ENCODE peak calls at places on chromosomes 7 and 10, in eight cellular contexts. I is Calu3; Z is psoas muscle; Q is CD4-positive, alpha-beta T cell; J is HFF-Myc; A is K562; O is Panc1; W is left ventricle myocardium inferior. M is an unnamed sample.

GRCh38 chr10:10872035-10872673 is 145.5 kb upstream of the CELF2 start:
- DNase-seq in I (no peak), O (no peak), Q (no peak), A (no peak), W (no peak), J (peak), Z (no peak), M (no peak)

GRCh38 chr10:13949844-13950542 is 363.2 kb downstream of the PRPF18 start:
- DNase-seq in Z (no peak), J (no peak), Q (no peak), O (peak), A (no peak), I (no peak), W (no peak), M (peak)

GRCh38 chr7:102424129-102424551 is 9.2 kb upstream of the ORAI2 start:
- DNase-seq in A (no peak), Q (no peak), Z (no peak), J (no peak), I (no peak), O (no peak), W (no peak), M (no peak)

GRCh38 chr10:3455385-3456334 is 283.1 kb upstream of the PITRM1 start:
- DNase-seq in W (no peak), A (no peak), Q (no peak), J (no peak), Z (no peak), O (no peak), I (no peak), M (no peak)

GRCh38 chr10:84429926-84430520 is 101.6 kb downstream of the CCSER2 start:
- DNase-seq in O (peak), Z (peak), J (peak), I (peak), A (peak), W (peak), Q (peak), M (peak)

GRCh38 chr7:1677206-1678069 is 7.4 kb downstream of the ELFN1 start:
- DNase-seq in Z (no peak), W (no peak), A (no peak), O (no peak), I (no peak), Q (no peak), J (no peak), M (no peak)

GRCh38 chr7:21194936-21195335 is 232.9 kb upstream of the SP4 start:
- DNase-seq in Z (no peak), Q (no peak), A (no peak), J (no peak), W (no peak), O (no peak), I (no peak), M (no peak)

GRCh38 chr10:17256627-17257026 is 28.6 kb downstream of the VIM start:
- DNase-seq in O (no peak), Q (no peak), W (no peak), Z (no peak), A (no peak), J (no peak), I (no peak), M (no peak)

GRCh38 chr7:91082854-91083495 is 181.3 kb upstream of the FZD1 start:
- DNase-seq in Z (no peak), O (no peak), W (no peak), J (no peak), A (no peak), Q (no peak), I (no peak), M (no peak)

GRCh38 chr10:78964952-78965633 is 103.7 kb upstream of the ZMIZ1 start:
- DNase-seq in W (peak), Z (peak), Q (no peak), J (no peak), O (peak), I (peak), A (peak), M (peak)

GRCh38 chr10:64115913-64116643 is 594.9 kb downstream of the REEP3 start:
- DNase-seq in A (peak), I (peak), Q (no peak), O (no peak), W (no peak), Z (no peak), J (no peak), M (no peak)

GRCh38 chr7:69276011-69276729 is 322.1 kb upstream of the AUTS2 start:
- DNase-seq in J (no peak), O (no peak), W (no peak), A (no peak), I (no peak), Q (no peak), Z (no peak), M (no peak)

GRCh38 chr10:62098278-62099121 is 170.1 kb downstream of the RTKN2 start:
- DNase-seq in Z (no peak), W (no peak), J (no peak), Q (no peak), A (no peak), O (no peak), I (peak), M (peak)

GRCh38 chr10:86439544-86439943 is 72.9 kb upstream of the GRID1 start:
- DNase-seq in J (peak), O (no peak), I (peak), Q (no peak), W (peak), Z (peak), A (no peak), M (peak)
- TF ChIP-seq CTCF in J (no peak), O (no peak), I (no peak), Q (no peak), W (no peak), Z (peak), A (no peak), M (peak)

GRCh38 chr10:90775351-90776028 is 82.3 kb downstream of the HTR7 start:
- DNase-seq in W (no peak), J (no peak), Z (no peak), A (no peak), O (no peak), I (no peak), Q (no peak), M (no peak)

GRCh38 chr10:90780488-90780887 is 77.4 kb downstream of the HTR7 start:
- DNase-seq in A (no peak), J (no peak), O (no peak), W (no peak), Q (no peak), Z (no peak), I (no peak), M (no peak)

GRCh38 chr10:90777614-90778013 is 80.2 kb downstream of the HTR7 start:
- DNase-seq in Z (no peak), Q (no peak), W (no peak), O (no peak), I (no peak), A (no peak), J (no peak), M (no peak)

GRCh38 chr10:90779573-90779972 is 78.3 kb downstream of the HTR7 start:
- DNase-seq in Q (no peak), J (peak), A (peak), I (no peak), W (no peak), O (no peak), Z (no peak), M (no peak)
- TF ChIP-seq CTCF in Q (no peak), J (peak), A (peak), I (no peak), W (no peak), O (peak), Z (no peak), M (no peak)

GRCh38 chr7:128672927-128673517 is 930 bp downstream of the GARIN1A start:
- DNase-seq in Q (no peak), O (no peak), J (no peak), I (no peak), W (no peak), Z (no peak), A (peak), M (no peak)
- TF ChIP-seq CTCF in Q (no peak), O (peak), J (peak), I (no peak), W (peak), Z (peak), A (peak), M (no peak)

GRCh38 chr7:95808396-95808795 is 36.0 kb downstream of the DYNC1I1 start:
- DNase-seq in J (no peak), W (no peak), O (no peak), Q (no peak), A (no peak), I (no peak), Z (no peak), M (no peak)
- TF ChIP-seq CTCF in J (no peak), W (no peak), O (no peak), Q (no peak), A (no peak), I (no peak), Z (no peak), M (no peak)

GRCh38 chr7:75969182-75969581 is 25.2 kb downstream of the TMEM120A start:
- DNase-seq in A (no peak), I (no peak), Q (no peak), W (no peak), Z (peak), J (no peak), O (no peak), M (peak)

GRCh38 chr7:75971961-75972763 is 22.2 kb downstream of the TMEM120A start:
- DNase-seq in O (no peak), Q (no peak), I (no peak), J (no peak), W (peak), Z (peak), A (no peak), M (peak)

GRCh38 chr7:75968561-75969001 is 25.8 kb downstream of the TMEM120A start:
- DNase-seq in Q (no peak), Z (peak), J (no peak), I (no peak), W (no peak), A (no peak), O (no peak), M (peak)

GRCh38 chr7:75969704-75970498 is 24.5 kb downstream of the TMEM120A start:
- DNase-seq in Q (no peak), Z (peak), O (no peak), I (no peak), A (no peak), W (no peak), J (no peak), M (peak)

DNA sequence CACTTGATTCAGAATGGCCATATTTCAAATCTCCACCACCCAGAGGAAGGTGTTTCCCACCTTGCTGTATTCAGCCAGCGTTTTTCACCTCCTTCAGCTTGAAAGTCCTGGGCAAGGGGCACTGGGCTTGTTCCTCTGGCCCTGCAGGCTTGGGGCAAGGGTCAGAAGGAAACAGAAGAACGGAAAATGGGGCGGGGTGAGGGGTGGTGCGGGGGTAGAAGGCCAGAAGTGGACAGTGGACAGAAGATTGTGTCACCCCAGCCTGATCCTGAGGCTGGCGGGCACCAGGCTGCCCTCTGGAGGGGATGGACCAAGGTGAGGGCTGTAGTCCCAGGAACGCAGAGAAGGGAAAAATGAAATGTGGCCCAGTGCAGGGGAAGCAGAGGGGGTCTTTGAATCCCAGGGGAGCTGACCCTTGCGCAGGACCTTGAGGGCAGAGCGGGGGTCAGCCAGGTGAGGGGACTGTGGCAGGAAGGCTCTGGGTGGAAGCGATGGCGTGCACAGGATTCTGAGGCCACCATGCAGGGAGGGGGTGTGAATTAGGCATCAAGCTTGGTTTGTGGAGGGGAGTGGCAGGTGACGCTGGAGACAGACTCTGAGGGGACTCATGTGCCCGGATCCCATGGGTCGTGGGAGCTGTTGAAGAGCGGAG is 23.0 kb downstream of the TMEM120A start:
- DNase-seq in A (no peak), J (no peak), Z (no peak), O (no peak), I (no peak), W (no peak), Q (no peak), M (peak)
- TF ChIP-seq CTCF in A (no peak), J (no peak), Z (no peak), O (no peak), I (no peak), W (no peak), Q (no peak), M (no peak)

GRCh38 chr10:73900068-73900467 is 10.9 kb upstream of the PLAU start:
- DNase-seq in I (no peak), O (no peak), J (no peak), Z (no peak), Q (no peak), W (no peak), A (no peak), M (no peak)

GRCh38 chr10:73899401-73899780 is 11.5 kb upstream of the PLAU start:
- DNase-seq in O (no peak), I (peak), Z (no peak), W (no peak), A (no peak), Q (no peak), J (peak), M (no peak)

GRCh38 chr10:73894245-73894971 is 16.5 kb upstream of the PLAU start:
- DNase-seq in A (no peak), Q (no peak), J (no peak), I (no peak), Z (no peak), O (no peak), W (no peak), M (no peak)

GRCh38 chr10:73898730-73899400 is 12.1 kb upstream of the PLAU start:
- DNase-seq in Z (no peak), O (no peak), I (no peak), A (no peak), W (no peak), Q (no peak), J (no peak), M (no peak)

DNA sequence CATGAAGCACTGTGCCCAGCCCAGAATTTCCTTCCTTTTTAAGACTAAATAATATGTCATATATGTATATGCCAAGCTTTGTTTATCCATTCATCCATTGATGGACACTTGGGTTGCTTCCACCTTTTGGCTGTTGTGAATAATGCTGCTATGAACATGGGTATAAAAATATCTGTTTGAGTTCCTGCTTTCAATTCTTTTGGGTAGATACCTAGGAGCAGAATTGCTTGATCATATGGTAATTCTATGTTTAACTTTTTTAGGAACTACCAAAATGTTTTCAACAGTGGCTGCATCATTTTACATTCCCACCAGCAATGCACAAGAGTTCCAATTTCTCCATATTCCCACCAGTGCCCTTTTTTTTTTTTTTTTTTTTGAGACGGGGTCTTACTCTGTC is 13.2 kb upstream of the PLAU start:
- DNase-seq in Z (no peak), O (no peak), W (no peak), J (no peak), I (no peak), A (no peak), Q (no peak), M (no peak)
- TF ChIP-seq CTCF in Z (no peak), O (no peak), W (no peak), J (no peak), I (no peak), A (no peak), Q (no peak), M (no peak)

DNA sequence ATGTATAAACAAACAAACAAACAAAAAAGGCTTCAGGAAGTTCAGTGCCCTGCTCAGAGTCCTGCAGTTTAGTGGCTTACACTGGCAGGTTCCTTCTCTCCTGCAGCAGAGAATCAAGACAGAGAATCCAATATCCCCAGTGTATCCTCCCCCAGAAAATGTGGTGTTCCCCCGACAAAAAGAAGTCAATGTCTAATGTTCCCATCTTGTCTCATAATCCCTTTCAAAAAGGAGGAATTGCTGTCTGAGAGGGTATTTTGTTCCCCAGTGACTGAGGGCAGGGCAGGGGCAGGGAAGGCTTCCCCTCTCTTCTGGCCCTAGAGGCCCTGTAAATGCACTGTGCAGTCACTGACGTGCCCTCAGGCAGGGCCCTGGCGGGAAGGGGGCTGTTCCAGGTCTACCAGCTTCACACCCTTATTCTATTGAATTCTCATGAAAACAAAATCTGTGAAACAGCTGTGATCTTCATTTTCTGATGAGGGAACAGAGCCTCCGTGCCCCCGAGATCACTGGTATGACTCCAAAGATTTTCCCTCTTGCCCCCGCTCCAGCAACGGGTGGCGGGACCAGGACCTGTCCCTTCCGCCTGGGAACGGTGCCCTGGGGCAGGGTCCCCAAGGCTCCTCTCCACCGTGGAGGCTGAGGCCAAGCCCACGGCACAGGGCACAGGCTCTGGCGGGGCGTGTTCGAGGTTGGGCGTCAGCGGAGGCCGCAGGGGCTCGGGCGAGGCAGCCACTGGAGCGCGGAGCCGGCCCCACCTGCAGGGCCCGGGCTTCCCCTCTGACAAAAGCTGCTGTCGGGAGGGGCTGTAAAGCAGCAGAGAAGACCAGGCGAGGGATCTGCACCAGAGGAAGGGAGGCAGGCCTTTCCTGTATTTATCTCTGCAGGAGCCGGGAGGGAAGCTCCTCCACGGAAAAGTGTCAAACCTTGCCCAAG is 13.4 kb upstream of the WDFY4 start:
- DNase-seq in W (no peak), O (no peak), A (no peak), I (no peak), Q (no peak), Z (no peak), J (no peak), M (no peak)
- TF ChIP-seq CTCF in W (no peak), O (no peak), A (no peak), I (no peak), Q (no peak), Z (no peak), J (no peak), M (no peak)

DNA sequence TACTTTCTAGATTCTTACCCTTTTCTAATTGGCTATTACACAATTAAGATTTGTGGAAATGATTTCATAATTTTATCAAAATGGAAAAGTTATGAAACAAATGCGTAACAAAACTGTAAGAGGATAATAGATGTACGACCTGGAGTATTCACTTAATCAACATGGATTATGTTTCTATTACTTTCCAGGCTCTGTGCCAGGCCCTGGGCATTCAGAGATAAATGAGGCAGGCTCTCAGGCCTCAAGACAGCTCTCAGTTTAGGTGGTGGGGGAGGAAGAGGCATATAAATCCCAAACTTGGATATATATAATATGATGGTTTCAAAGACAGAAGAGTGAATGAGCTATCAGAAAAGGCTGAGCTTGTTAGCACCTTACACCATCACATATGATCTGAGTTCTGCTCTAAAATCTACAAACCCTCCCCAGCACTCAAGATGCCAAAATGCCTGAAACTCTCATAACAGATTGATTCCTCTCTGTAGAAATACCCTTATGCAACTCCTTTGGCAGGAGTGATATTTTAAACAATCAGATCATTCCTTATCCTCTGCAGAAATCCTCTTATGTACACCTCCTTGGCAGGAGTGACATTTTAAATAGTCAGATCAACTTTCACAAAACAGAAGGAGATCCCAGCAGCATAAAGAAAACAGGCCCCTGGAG is 42.5 kb downstream of the ACBD5 start:
- DNase-seq in Q (no peak), O (no peak), Z (no peak), W (no peak), I (no peak), A (no peak), J (no peak), M (no peak)
- TF ChIP-seq CTCF in Q (no peak), O (no peak), Z (no peak), W (no peak), I (no peak), A (no peak), J (no peak), M (no peak)

M was measured in gastrocnemius medialis.